ENCODE peak calls at places on chromosome 7, in five cellular contexts. One of them, this sample, is unnamed.

GRCh38 chr7:140285938-140286337 is 109.2 kb upstream of the KDM7A start:
- DNase-seq in endothelial cell of umbilical vein: no peak
- DNase-seq in fibroblast of mammary gland: no peak
- DNase-seq in AG09309: no peak
- DNase-seq in tibial artery: no peak
- DNase-seq in this sample: no peak

GRCh38 chr7:1229956-1230355 is 2.7 kb upstream of the UNCX start:
- DNase-seq in endothelial cell of umbilical vein: no peak
- DNase-seq in fibroblast of mammary gland: no peak
- DNase-seq in tibial artery: no peak
- DNase-seq in AG09309: no peak
- DNase-seq in this sample: no peak

GRCh38 chr7:92696584-92696983 is 106.4 kb upstream of the FAM133B start:
- DNase-seq in fibroblast of mammary gland: no peak
- DNase-seq in tibial artery: no peak
- DNase-seq in AG09309: no peak
- DNase-seq in endothelial cell of umbilical vein: no peak
- DNase-seq in this sample: no peak

GRCh38 chr7:84829719-84830118 is 357.1 kb downstream of the SEMA3D start:
- DNase-seq in tibial artery: no peak
- DNase-seq in fibroblast of mammary gland: no peak
- DNase-seq in AG09309: no peak
- DNase-seq in endothelial cell of umbilical vein: no peak
- DNase-seq in this sample: no peak

GRCh38 chr7:98737176-98737575 is 120.1 kb downstream of the NPTX2 start:
- DNase-seq in tibial artery: no peak
- DNase-seq in fibroblast of mammary gland: no peak
- DNase-seq in endothelial cell of umbilical vein: no peak
- DNase-seq in AG09309: no peak
- DNase-seq in this sample: no peak

GRCh38 chr7:105876964-105877601 is 684 bp upstream of the ATXN7L1 start:
- DNase-seq in endothelial cell of umbilical vein: peak
- DNase-seq in fibroblast of mammary gland: peak
- DNase-seq in AG09309: no peak
- DNase-seq in tibial artery: peak
- DNase-seq in this sample: no peak

GRCh38 chr7:28389504-28390385 is 22.6 kb upstream of the CREB5 start:
- DNase-seq in endothelial cell of umbilical vein: peak
- DNase-seq in fibroblast of mammary gland: peak
- DNase-seq in tibial artery: no peak
- DNase-seq in AG09309: peak
- DNase-seq in this sample: no peak

GRCh38 chr7:116521046-116521664 is 3.7 kb upstream of the CAV1 start:
- DNase-seq in endothelial cell of umbilical vein: peak
- DNase-seq in tibial artery: no peak
- DNase-seq in fibroblast of mammary gland: peak
- DNase-seq in AG09309: no peak
- DNase-seq in this sample: no peak

GRCh38 chr7:54109501-54109900 is 432.7 kb upstream of the VSTM2A start:
- DNase-seq in endothelial cell of umbilical vein: no peak
- DNase-seq in fibroblast of mammary gland: no peak
- DNase-seq in tibial artery: no peak
- DNase-seq in AG09309: no peak
- DNase-seq in this sample: no peak

GRCh38 chr7:158830211-158830723 is 958 bp upstream of the ESYT2 start:
- DNase-seq in tibial artery: no peak
- DNase-seq in endothelial cell of umbilical vein: no peak
- DNase-seq in AG09309: no peak
- DNase-seq in fibroblast of mammary gland: no peak
- DNase-seq in this sample: no peak
- H3K4me3 ChIP-seq in tibial artery: peak
- H3K4me3 ChIP-seq in endothelial cell of umbilical vein: peak
- H3K4me3 ChIP-seq in AG09309: peak
- H3K4me3 ChIP-seq in fibroblast of mammary gland: peak
- H3K4me3 ChIP-seq in this sample: peak

DNA sequence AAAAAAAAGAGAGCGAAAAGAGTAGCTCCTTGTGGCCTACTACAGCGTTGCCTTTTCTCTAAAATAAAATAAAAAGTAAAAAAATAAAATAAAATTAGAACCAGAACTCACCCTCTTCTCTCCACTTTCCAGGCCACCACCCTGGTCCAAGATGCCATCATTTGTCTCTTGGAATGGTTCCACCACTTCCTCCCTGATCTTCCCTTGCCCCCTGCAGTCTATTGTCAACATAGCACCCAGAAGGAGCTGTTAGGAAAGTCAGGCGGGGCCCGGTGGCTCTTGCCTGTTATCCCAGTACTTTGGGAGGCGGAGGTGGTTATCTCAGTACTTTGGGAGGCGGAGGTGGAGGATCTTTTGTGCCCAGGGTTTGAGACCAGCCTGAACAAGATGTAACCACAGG is 7.6 kb upstream of the GRID2IP start:
- DNase-seq in AG09309: peak
- DNase-seq in fibroblast of mammary gland: peak
- DNase-seq in tibial artery: no peak
- DNase-seq in endothelial cell of umbilical vein: no peak
- DNase-seq in this sample: no peak
- TF ChIP-seq CTCF in AG09309: peak
- TF ChIP-seq CTCF in fibroblast of mammary gland: peak
- TF ChIP-seq CTCF in tibial artery: no peak
- TF ChIP-seq CTCF in endothelial cell of umbilical vein: peak
- TF ChIP-seq CTCF in this sample: peak

GRCh38 chr7:35329026-35329425 is 75.1 kb upstream of the TBX20 start:
- DNase-seq in endothelial cell of umbilical vein: no peak
- DNase-seq in fibroblast of mammary gland: no peak
- DNase-seq in AG09309: no peak
- DNase-seq in tibial artery: no peak
- DNase-seq in this sample: no peak
- H3K4me3 ChIP-seq in endothelial cell of umbilical vein: no peak
- H3K4me3 ChIP-seq in fibroblast of mammary gland: no peak
- H3K4me3 ChIP-seq in AG09309: no peak
- H3K4me3 ChIP-seq in tibial artery: no peak
- H3K4me3 ChIP-seq in this sample: no peak

DNA sequence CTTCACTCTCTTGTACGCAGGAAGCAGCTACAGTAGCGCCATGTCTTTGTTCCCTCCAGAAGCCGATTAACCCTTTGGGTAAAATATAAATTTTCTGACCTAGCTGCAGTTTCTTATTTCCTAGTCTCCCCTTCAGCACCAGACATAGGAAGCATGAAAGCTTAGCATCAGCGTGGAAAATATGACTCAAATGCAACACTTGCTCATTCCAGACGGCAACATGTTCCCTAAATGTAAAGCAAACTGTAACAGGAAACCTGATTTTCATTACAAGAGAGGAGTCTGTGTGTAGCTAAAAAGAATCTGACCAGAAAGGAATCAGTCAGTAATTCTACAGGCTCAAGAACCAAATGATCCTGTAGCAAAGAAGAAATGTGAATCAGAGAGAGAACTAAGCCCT is 219.3 kb downstream of the C7orf25 start:
- DNase-seq in tibial artery: no peak
- DNase-seq in fibroblast of mammary gland: peak
- DNase-seq in endothelial cell of umbilical vein: no peak
- DNase-seq in AG09309: peak
- DNase-seq in this sample: peak
- TF ChIP-seq CTCF in tibial artery: no peak
- TF ChIP-seq CTCF in fibroblast of mammary gland: no peak
- TF ChIP-seq CTCF in endothelial cell of umbilical vein: no peak
- TF ChIP-seq CTCF in AG09309: no peak
- TF ChIP-seq CTCF in this sample: no peak

GRCh38 chr7:121904120-121904519 is 31.2 kb downstream of the PTPRZ1 start:
- DNase-seq in fibroblast of mammary gland: no peak
- DNase-seq in tibial artery: no peak
- DNase-seq in AG09309: no peak
- DNase-seq in endothelial cell of umbilical vein: no peak
- DNase-seq in this sample: no peak

GRCh38 chr7:121901026-121901425 is 28.1 kb downstream of the PTPRZ1 start:
- DNase-seq in endothelial cell of umbilical vein: no peak
- DNase-seq in tibial artery: no peak
- DNase-seq in fibroblast of mammary gland: no peak
- DNase-seq in AG09309: no peak
- DNase-seq in this sample: no peak
- H3K4me3 ChIP-seq in endothelial cell of umbilical vein: no peak
- H3K4me3 ChIP-seq in tibial artery: no peak
- H3K4me3 ChIP-seq in fibroblast of mammary gland: no peak
- H3K4me3 ChIP-seq in AG09309: no peak
- H3K4me3 ChIP-seq in this sample: no peak

DNA sequence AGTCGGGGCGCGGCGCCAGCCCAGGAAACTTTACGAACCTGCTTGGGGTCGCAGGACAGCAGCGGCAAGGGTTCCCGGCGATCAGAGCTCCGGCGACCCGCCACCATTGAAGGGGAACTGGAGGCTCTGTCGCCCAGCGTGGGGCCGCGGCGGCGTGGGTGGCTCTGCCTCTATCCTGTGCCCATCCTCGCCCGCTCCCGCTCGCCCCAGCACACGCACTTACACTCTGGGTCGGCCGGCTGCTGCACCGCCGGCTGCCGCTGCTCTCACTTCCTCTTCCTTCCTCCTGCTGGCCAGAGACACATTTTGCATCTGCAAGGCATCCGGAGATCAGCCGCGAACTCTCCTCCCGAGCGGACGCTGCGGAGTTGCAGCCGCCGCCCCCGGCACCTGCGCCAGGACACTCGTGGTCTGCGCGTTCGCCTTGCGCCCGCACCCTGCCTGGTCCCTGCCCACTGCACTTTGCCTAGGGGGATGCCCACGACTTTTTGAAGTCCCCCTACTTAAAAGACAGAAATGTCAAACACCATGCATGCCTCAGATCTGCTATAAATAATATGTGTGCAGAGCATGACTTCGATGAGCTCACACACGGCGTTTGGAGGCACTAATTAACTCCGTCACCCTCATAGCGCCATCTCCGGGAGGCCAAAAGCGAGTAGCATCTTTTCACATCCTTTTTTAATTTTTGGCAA is at the start of gene ELMO1:
- DNase-seq in endothelial cell of umbilical vein: peak
- DNase-seq in fibroblast of mammary gland: peak
- DNase-seq in tibial artery: peak
- DNase-seq in AG09309: no peak
- DNase-seq in this sample: no peak
- TF ChIP-seq CTCF in endothelial cell of umbilical vein: peak
- TF ChIP-seq CTCF in fibroblast of mammary gland: peak
- TF ChIP-seq CTCF in tibial artery: peak
- TF ChIP-seq CTCF in AG09309: no peak
- TF ChIP-seq CTCF in this sample: no peak